ENCODE peak calls at places on chromosome 18, in four cellular contexts. E is activated CD8-positive, alpha-beta memory T cell treated with anti-CD3 and anti-CD28 coated beads for 48 hours; Q is stimulated activated effector memory CD8-positive, alpha-beta T cell treated with anti-CD3 and anti-CD28 coated beads, Interleukin-12 subunit alpha, Interleukin-12 subunit beta, amount 100 ng/mL, for 72 hours; Z is mesendoderm. G is an unnamed sample.

GRCh38 chr18:55405655-55406373 is 182.2 kb downstream of the TCF4 start:
- DNase-seq in E (no peak), Q (no peak), Z (peak), G (peak)

GRCh38 chr18:11747286-11747685 is 58.2 kb downstream of the GNAL start:
- DNase-seq in E (no peak), Q (no peak), Z (no peak), G (no peak)

GRCh38 chr18:3248062-3248669 is 565 bp downstream of the MYL12A start:
- DNase-seq in E (peak), Q (no peak), Z (no peak), G (no peak)

GRCh38 chr18:46260016-46260878 is 156.1 kb downstream of the HAUS1 start:
- DNase-seq in E (no peak), Q (no peak), Z (peak), G (no peak)

GRCh38 chr18:53906681-53907080 is 317.8 kb downstream of the MBD2 start:
- DNase-seq in E (no peak), Q (no peak), Z (no peak), G (no peak)

GRCh38 chr18:48441405-48441881 is 32.3 kb upstream of the ZBTB7C start:
- DNase-seq in E (no peak), Q (no peak), Z (no peak), G (peak)

GRCh38 chr18:54392621-54393023 is 34.9 kb downstream of the C18orf54 start:
- DNase-seq in E (no peak), Q (no peak), Z (peak), G (peak)

GRCh38 chr18:57352761-57353136 is 392 bp downstream of the ST8SIA3 start:
- DNase-seq in E (no peak), Q (no peak), Z (peak), G (peak)

GRCh38 chr18:35085450-35086032 is 44.3 kb downstream of the MAPRE2 start:
- DNase-seq in E (no peak), Q (no peak), Z (no peak), G (no peak)

GRCh38 chr18:711693-712400 is 583 bp downstream of the ENOSF1 start:
- DNase-seq in E (peak), Q (peak), Z (peak), G (peak)

GRCh38 chr18:62346327-62347090 is 21.4 kb downstream of the TNFRSF11A start:
- DNase-seq in E (no peak), Q (no peak), Z (no peak), G (peak)

GRCh38 chr18:28034567-28034966 is 142.4 kb downstream of the CDH2 start:
- DNase-seq in E (no peak), Q (no peak), Z (no peak), G (no peak)

GRCh38 chr18:58320907-58321561 is 277.0 kb downstream of the NEDD4L start:
- DNase-seq in E (no peak), Q (no peak), Z (no peak), G (no peak)

GRCh38 chr18:25350561-25351201 is 1.3 kb downstream of the ZNF521 start:
- DNase-seq in E (no peak), Q (no peak), Z (peak), G (peak)

GRCh38 chr18:35371412-35372195 is 5.5 kb downstream of the ZNF396 start:
- DNase-seq in E (no peak), Q (no peak), Z (peak), G (no peak)

GRCh38 chr18:11175266-11175947 is 26.0 kb upstream of the PIEZO2 start:
- DNase-seq in E (no peak), Q (no peak), Z (no peak), G (no peak)

GRCh38 chr18:57837917-57838548 is 34.9 kb upstream of the ATP8B1 start:
- DNase-seq in E (peak), Q (no peak), Z (no peak), G (no peak)

GRCh38 chr18:33901894-33902512 is 322.7 kb downstream of the NOL4 start:
- DNase-seq in E (no peak), Q (no peak), Z (peak), G (no peak)

G was measured in NCI-H345.